ENCODE peak calls at places on chromosomes 13 and 19, in five cellular contexts. One of them, this sample, is unnamed.
A peak's percentile ranks its signal among the peaks of the same experiment; 100 is the strongest.

GRCh38 chr13:51456510-51456909 is 3.7 kb upstream of the INTS6 start:
- DNase-seq in NCI-H2081 treated with DMSO at 0.1 percent for 48 hours: no peak
- DNase-seq in glutamatergic neuron: no peak
- DNase-seq in tibial nerve: no peak
- DNase-seq in NCI-H774: no peak
- DNase-seq in this sample: no peak

GRCh38 chr13:59877933-59878332 is 285.8 kb downstream of the DIAPH3 start:
- DNase-seq in NCI-H774: no peak
- DNase-seq in NCI-H2081 treated with DMSO at 0.1 percent for 48 hours: no peak
- DNase-seq in glutamatergic neuron: no peak
- DNase-seq in tibial nerve: no peak
- DNase-seq in this sample: no peak

GRCh38 chr13:24716446-24716845 is 36.2 kb downstream of the ATP12A start:
- DNase-seq in tibial nerve: no peak
- DNase-seq in NCI-H774: no peak
- DNase-seq in NCI-H2081 treated with DMSO at 0.1 percent for 48 hours: no peak
- DNase-seq in glutamatergic neuron: no peak
- DNase-seq in this sample: peak; percentile 69

GRCh38 chr13:91907398-91907797 is 509.0 kb downstream of the GPC5 start:
- DNase-seq in NCI-H2081 treated with DMSO at 0.1 percent for 48 hours: no peak
- DNase-seq in NCI-H774: no peak
- DNase-seq in glutamatergic neuron: no peak
- DNase-seq in tibial nerve: no peak
- DNase-seq in this sample: no peak

GRCh38 chr19:17688853-17689595 is 870 bp upstream of the UNC13A start:
- DNase-seq in NCI-H774: no peak
- DNase-seq in tibial nerve: no peak
- DNase-seq in NCI-H2081 treated with DMSO at 0.1 percent for 48 hours: no peak
- DNase-seq in glutamatergic neuron: no peak
- DNase-seq in this sample: peak; percentile 74

GRCh38 chr13:40682449-40683240 is 16.2 kb upstream of the FOXO1 start:
- DNase-seq in tibial nerve: no peak
- DNase-seq in NCI-H774: no peak
- DNase-seq in NCI-H2081 treated with DMSO at 0.1 percent for 48 hours: no peak
- DNase-seq in glutamatergic neuron: no peak
- DNase-seq in this sample: no peak

GRCh38 chr13:30290812-30291436 is 16.4 kb downstream of the KATNAL1 start:
- DNase-seq in NCI-H2081 treated with DMSO at 0.1 percent for 48 hours: no peak
- DNase-seq in tibial nerve: no peak
- DNase-seq in NCI-H774: no peak
- DNase-seq in glutamatergic neuron: no peak
- DNase-seq in this sample: no peak

GRCh38 chr13:24127116-24127631 is 33.3 kb upstream of the SPATA13 start:
- DNase-seq in tibial nerve: no peak
- DNase-seq in NCI-H2081 treated with DMSO at 0.1 percent for 48 hours: no peak
- DNase-seq in NCI-H774: no peak
- DNase-seq in glutamatergic neuron: no peak
- DNase-seq in this sample: no peak

GRCh38 chr19:50501186-50501567 is 9.8 kb downstream of the JOSD2 start:
- DNase-seq in NCI-H774: no peak
- DNase-seq in glutamatergic neuron: peak; percentile 21
- DNase-seq in NCI-H2081 treated with DMSO at 0.1 percent for 48 hours: no peak
- DNase-seq in tibial nerve: no peak
- DNase-seq in this sample: peak; percentile 69